ENCODE peak calls at places on chromosomes 5 and 9, in ten cellular contexts. A, R, S, B, Y, G, P, D, F and N are unnamed samples.

GRCh38 chr9:88387035-88387732 is 1.1 kb upstream of the SPIN1 start:
- DNase-seq in G (peak; percentile 80), A (peak; percentile 41), Y (peak; percentile 62), S (peak; percentile 51), F (peak; percentile 15), D (peak; percentile 56), R (peak; percentile 21), B (peak; percentile 57), P (peak; percentile 74), N (no peak)

GRCh38 chr5:69341520-69342161 is 9.0 kb upstream of the CCDC125 start:
- DNase-seq in G (no peak), Y (no peak), D (no peak), S (no peak), A (no peak), B (peak; percentile 46), P (no peak), R (no peak), F (no peak), N (no peak)

GRCh38 chr5:61010759-61011460 is 65.9 kb downstream of the NDUFAF2 start:
- DNase-seq in G (no peak), P (no peak), S (no peak), D (no peak), B (peak; percentile 34), Y (no peak), F (no peak), A (no peak), R (no peak), N (no peak)

GRCh38 chr9:120915854-120916495 is 10.6 kb downstream of the TRAF1 start:
- DNase-seq in B (no peak), S (no peak), A (no peak), Y (no peak), G (no peak), R (peak; percentile 56), F (no peak), P (no peak), D (no peak), N (no peak)

GRCh38 chr5:92662741-92663140 is 918.3 kb downstream of the NR2F1-AS1 start:
- DNase-seq in A (no peak), Y (no peak), S (peak; percentile 3), B (no peak), G (no peak), R (no peak), P (no peak), F (no peak), D (no peak), N (no peak)

GRCh38 chr5:160174780-160175437 is 54.4 kb upstream of the FABP6 start:
- DNase-seq in R (no peak), A (no peak), B (peak; percentile 54), P (no peak), Y (peak; percentile 45), G (no peak), S (no peak), F (no peak), D (no peak), N (no peak)

GRCh38 chr5:16916262-16916878 is 19.7 kb downstream of the MYO10 start:
- DNase-seq in S (peak; percentile 91), A (peak; percentile 70), P (no peak), F (no peak), D (no peak), R (no peak), Y (peak; percentile 98), G (no peak), B (peak; percentile 96), N (no peak)

GRCh38 chr5:52997424-52997823 is 8.3 kb downstream of the ITGA2 start:
- DNase-seq in R (no peak), G (no peak), P (no peak), S (no peak), B (no peak), A (no peak), F (no peak), D (no peak), Y (no peak), N (peak; percentile 79)

DNA sequence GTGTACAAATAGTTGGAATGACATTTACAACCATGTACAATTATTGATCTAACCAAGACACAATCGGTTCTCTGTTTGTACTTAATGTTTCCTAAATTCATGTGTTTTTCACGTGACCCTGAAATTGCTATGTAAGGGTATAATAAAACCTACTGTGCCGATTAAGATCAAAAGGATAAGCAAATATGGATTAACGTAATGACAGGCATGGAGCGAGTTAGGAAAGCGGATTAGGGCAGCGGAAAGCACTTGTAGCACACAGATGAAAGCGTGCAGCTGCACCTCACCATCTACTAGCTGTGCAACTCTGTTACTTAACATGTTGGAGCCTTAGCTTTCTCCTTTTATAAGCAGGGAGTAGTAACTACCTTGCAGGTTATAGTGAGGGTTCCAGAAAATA is 38.3 kb upstream of the ZFYVE16 start:
- DNase-seq in A (no peak), R (peak; percentile 80), F (no peak), S (no peak), P (no peak), D (no peak), B (no peak), G (no peak), Y (no peak), N (no peak)
- H3K4me3 ChIP-seq in A (no peak overlapping the region), R (peak overlapping the region; percentile 20), F (no peak overlapping the region), S (no peak overlapping the region), P (no peak overlapping the region), D (no peak overlapping the region), B (no peak overlapping the region), G (no peak overlapping the region), Y (no peak overlapping the region), N (peak overlapping the region; percentile 24)

GRCh38 chr5:132420706-132421272 is 51.3 kb downstream of the SLC22A5 start:
- DNase-seq in G (no peak), F (no peak), B (peak; percentile 36), R (no peak), P (no peak), Y (no peak), D (no peak), S (no peak), A (no peak), N (no peak)

GRCh38 chr5:132421442-132421841 is 51.9 kb downstream of the SLC22A5 start:
- DNase-seq in B (no peak), P (no peak), Y (no peak), F (no peak), R (no peak), G (no peak), S (no peak), A (no peak), D (no peak), N (no peak)

GRCh38 chr5:132417889-132418432 is 48.5 kb downstream of the SLC22A5 start:
- DNase-seq in F (no peak), S (no peak), B (no peak), P (no peak), R (peak; percentile 25), A (no peak), D (no peak), Y (no peak), G (no peak), N (no peak)

GRCh38 chr5:132418876-132419275 is 49.4 kb downstream of the SLC22A5 start:
- DNase-seq in B (no peak), Y (peak; percentile 51), F (no peak), R (no peak), A (no peak), S (peak; percentile 50), D (no peak), G (no peak), P (no peak), N (no peak)

DNA sequence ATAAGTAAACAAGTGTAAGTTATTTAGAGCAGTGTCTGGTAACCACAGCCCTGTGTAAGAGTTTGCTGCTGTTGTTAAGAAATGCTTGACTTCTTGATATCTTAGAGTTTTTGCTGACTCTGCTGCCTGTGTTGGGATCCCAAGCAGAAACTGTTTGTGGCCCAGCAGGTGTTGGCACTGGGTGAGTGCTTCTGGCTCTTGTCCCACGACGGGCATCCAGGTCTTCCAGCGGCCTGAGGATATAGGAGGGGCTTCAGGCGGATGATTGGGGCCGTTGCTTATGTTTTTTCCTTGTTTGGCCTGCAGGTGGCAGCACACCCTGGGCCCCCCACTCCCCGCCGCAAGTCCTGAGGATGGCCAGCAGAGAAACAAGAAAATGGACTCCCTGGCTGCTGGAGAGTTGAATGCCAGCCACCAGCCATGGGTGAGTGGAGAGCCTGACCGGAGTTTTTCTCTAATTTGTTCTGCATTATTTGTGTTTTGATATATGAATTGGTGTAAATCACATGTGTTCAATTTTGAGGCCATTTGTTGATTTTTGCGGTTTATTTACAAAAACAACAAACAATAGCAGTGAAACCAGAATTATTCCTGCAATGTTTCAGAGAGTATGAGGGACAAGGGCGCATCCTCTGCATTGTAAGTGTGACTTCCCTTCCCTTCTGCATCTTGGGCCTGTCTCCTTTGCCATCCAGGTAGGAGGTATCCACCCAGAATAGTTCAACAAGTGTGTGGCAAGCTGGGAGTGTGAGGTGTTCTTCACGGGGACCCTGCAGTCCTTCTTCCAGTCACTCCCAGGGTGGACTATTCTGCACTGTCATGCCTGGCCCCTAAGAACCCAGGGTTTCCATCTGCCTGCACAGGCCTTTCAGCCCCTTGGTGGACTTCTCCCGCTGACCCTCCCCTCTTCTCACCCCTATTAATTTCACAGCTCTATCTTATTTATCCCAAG is 50.3 kb downstream of the SLC22A5 start:
- DNase-seq in F (peak; percentile 78), P (peak; percentile 77), B (peak; percentile 80), A (peak; percentile 82), D (peak; percentile 67), G (peak; percentile 84), S (peak; percentile 80), Y (peak; percentile 75), R (peak; percentile 81), N (no peak)
- H3K4me3 ChIP-seq in F (peak overlapping the region; percentile 15), P (no peak overlapping the region), B (no peak overlapping the region), A (no peak overlapping the region), D (no peak overlapping the region), G (no peak overlapping the region), S (no peak overlapping the region), Y (no peak overlapping the region), R (no peak overlapping the region), N (peak overlapping the region; percentile 15)

GRCh38 chr9:133117271-133118178 is 3.5 kb downstream of the RALGDS start:
- DNase-seq in S (peak; percentile 15), F (peak; percentile 50), G (peak; percentile 53), B (no peak), A (peak; percentile 71), Y (peak; percentile 49), P (no peak), D (peak; percentile 87), R (no peak), N (peak; percentile 95)

GRCh38 chr9:133119461-133120342 is 1.3 kb downstream of the RALGDS start:
- DNase-seq in A (no peak), R (peak; percentile 60), F (no peak), S (no peak), D (peak; percentile 41), P (no peak), B (no peak), Y (no peak), G (peak; percentile 50), N (no peak)

GRCh38 chr9:133119039-133119438 is 2.0 kb downstream of the RALGDS start:
- DNase-seq in B (peak; percentile 15), S (no peak), Y (no peak), R (no peak), G (no peak), A (no peak), F (peak; percentile 65), P (no peak), D (no peak), N (peak; percentile 83)

GRCh38 chr9:133118568-133118967 is 2.5 kb downstream of the RALGDS start:
- DNase-seq in P (no peak), S (no peak), A (no peak), F (no peak), R (no peak), D (no peak), G (peak; percentile 16), B (no peak), Y (no peak), N (no peak)

GRCh38 chr9:133118179-133118520 is 2.9 kb downstream of the RALGDS start:
- DNase-seq in R (no peak), B (no peak), Y (no peak), P (no peak), G (peak; percentile 22), D (no peak), A (no peak), F (no peak), S (no peak), N (no peak)
- H3K4me3 ChIP-seq in R (no peak overlapping the region), B (no peak overlapping the region), Y (no peak overlapping the region), P (no peak overlapping the region), G (no peak overlapping the region), D (no peak overlapping the region), A (no peak overlapping the region), F (no peak overlapping the region), S (no peak overlapping the region), N (peak overlapping the region; percentile 90)

GRCh38 chr5:89302102-89302891 is 419.3 kb upstream of the MEF2C start:
- DNase-seq in F (no peak), Y (no peak), G (no peak), P (no peak), B (no peak), R (no peak), S (no peak), A (no peak), D (no peak), N (no peak)
- H3K4me3 ChIP-seq in F (no peak overlapping the region), Y (no peak overlapping the region), G (no peak overlapping the region), P (no peak overlapping the region), B (no peak overlapping the region), R (no peak overlapping the region), S (no peak overlapping the region), A (no peak overlapping the region), D (no peak overlapping the region), N (peak overlapping the region; percentile 34)